ENCODE peak calls at places on chromosomes 2 and 18, in eight cellular contexts. One of them, this sample, is unnamed.

GRCh38 chr2:165462433-165462832 is 7.1 kb upstream of the CSRNP3 start:
- DNase-seq in cardiac fibroblast: no peak
- DNase-seq in thoracic aorta: no peak
- DNase-seq in AG09309: no peak
- DNase-seq in uterus: no peak
- DNase-seq in breast epithelium: no peak
- DNase-seq in DND-41: no peak
- DNase-seq in GM12878: no peak
- DNase-seq in this sample: no peak

GRCh38 chr2:134429886-134430285 is 176.0 kb downstream of the MGAT5 start:
- DNase-seq in thoracic aorta: no peak
- DNase-seq in uterus: no peak
- DNase-seq in DND-41: no peak
- DNase-seq in AG09309: no peak
- DNase-seq in cardiac fibroblast: no peak
- DNase-seq in breast epithelium: no peak
- DNase-seq in GM12878: no peak
- DNase-seq in this sample: no peak

GRCh38 chr2:96685285-96685591 is 42.7 kb downstream of the FER1L5 start:
- DNase-seq in GM12878: no peak
- DNase-seq in thoracic aorta: no peak
- DNase-seq in cardiac fibroblast: peak
- DNase-seq in AG09309: no peak
- DNase-seq in uterus: no peak
- DNase-seq in DND-41: no peak
- DNase-seq in breast epithelium: no peak
- DNase-seq in this sample: no peak

GRCh38 chr18:25467226-25468065 is 115.5 kb upstream of the ZNF521 start:
- DNase-seq in DND-41: no peak
- DNase-seq in thoracic aorta: peak
- DNase-seq in uterus: no peak
- DNase-seq in GM12878: no peak
- DNase-seq in AG09309: no peak
- DNase-seq in cardiac fibroblast: no peak
- DNase-seq in breast epithelium: peak
- DNase-seq in this sample: no peak

GRCh38 chr2:207395535-207396251 is 134.1 kb upstream of the CREB1 start:
- DNase-seq in cardiac fibroblast: no peak
- DNase-seq in DND-41: no peak
- DNase-seq in GM12878: no peak
- DNase-seq in thoracic aorta: no peak
- DNase-seq in AG09309: no peak
- DNase-seq in breast epithelium: no peak
- DNase-seq in uterus: no peak
- DNase-seq in this sample: no peak

GRCh38 chr18:32219431-32219830 is 29.6 kb downstream of the MEP1B start:
- DNase-seq in thoracic aorta: no peak
- DNase-seq in cardiac fibroblast: no peak
- DNase-seq in uterus: no peak
- DNase-seq in DND-41: no peak
- DNase-seq in AG09309: no peak
- DNase-seq in breast epithelium: no peak
- DNase-seq in GM12878: no peak
- DNase-seq in this sample: no peak

GRCh38 chr2:160920791-160921303 is 239.4 kb upstream of the TANK start:
- DNase-seq in uterus: peak
- DNase-seq in GM12878: no peak
- DNase-seq in thoracic aorta: no peak
- DNase-seq in DND-41: no peak
- DNase-seq in breast epithelium: no peak
- DNase-seq in AG09309: peak
- DNase-seq in cardiac fibroblast: peak
- DNase-seq in this sample: peak

GRCh38 chr2:105753380-105753779 is 8.7 kb downstream of the NCK2 start:
- DNase-seq in GM12878: no peak
- DNase-seq in AG09309: no peak
- DNase-seq in cardiac fibroblast: no peak
- DNase-seq in breast epithelium: no peak
- DNase-seq in DND-41: no peak
- DNase-seq in thoracic aorta: no peak
- DNase-seq in uterus: no peak
- DNase-seq in this sample: no peak

GRCh38 chr2:27638023-27638637 is 9.3 kb downstream of the GPN1 start:
- DNase-seq in thoracic aorta: no peak
- DNase-seq in breast epithelium: no peak
- DNase-seq in AG09309: peak
- DNase-seq in DND-41: no peak
- DNase-seq in uterus: no peak
- DNase-seq in GM12878: no peak
- DNase-seq in cardiac fibroblast: no peak
- DNase-seq in this sample: no peak

GRCh38 chr18:42338683-42339082 is 383.6 kb downstream of the PIK3C3 start:
- DNase-seq in cardiac fibroblast: no peak
- DNase-seq in thoracic aorta: no peak
- DNase-seq in AG09309: no peak
- DNase-seq in DND-41: no peak
- DNase-seq in GM12878: no peak
- DNase-seq in uterus: no peak
- DNase-seq in breast epithelium: no peak
- DNase-seq in this sample: no peak

GRCh38 chr18:51339866-51340265 is 142.4 kb upstream of the MEX3C start:
- DNase-seq in thoracic aorta: no peak
- DNase-seq in breast epithelium: no peak
- DNase-seq in AG09309: no peak
- DNase-seq in uterus: no peak
- DNase-seq in DND-41: no peak
- DNase-seq in GM12878: no peak
- DNase-seq in cardiac fibroblast: peak
- DNase-seq in this sample: no peak

GRCh38 chr2:167132066-167132465 is 243.8 kb downstream of the XIRP2 start:
- DNase-seq in GM12878: no peak
- DNase-seq in breast epithelium: no peak
- DNase-seq in cardiac fibroblast: no peak
- DNase-seq in AG09309: no peak
- DNase-seq in DND-41: no peak
- DNase-seq in thoracic aorta: no peak
- DNase-seq in uterus: no peak
- DNase-seq in this sample: no peak

GRCh38 chr18:13551305-13551603 is 175.1 kb downstream of the FAM210A start:
- DNase-seq in uterus: no peak
- DNase-seq in breast epithelium: no peak
- DNase-seq in thoracic aorta: no peak
- DNase-seq in GM12878: no peak
- DNase-seq in AG09309: no peak
- DNase-seq in DND-41: no peak
- DNase-seq in cardiac fibroblast: no peak
- DNase-seq in this sample: no peak

GRCh38 chr2:226213717-226214116 is 585.9 kb downstream of the IRS1 start:
- DNase-seq in AG09309: peak
- DNase-seq in cardiac fibroblast: peak
- DNase-seq in breast epithelium: no peak
- DNase-seq in DND-41: no peak
- DNase-seq in uterus: no peak
- DNase-seq in thoracic aorta: no peak
- DNase-seq in GM12878: no peak
- DNase-seq in this sample: peak
- H3K4me3 ChIP-seq in AG09309: no peak
- H3K4me3 ChIP-seq in cardiac fibroblast: no peak
- H3K4me3 ChIP-seq in breast epithelium: no peak
- H3K4me3 ChIP-seq in DND-41: no peak
- H3K4me3 ChIP-seq in uterus: no peak
- H3K4me3 ChIP-seq in thoracic aorta: no peak
- H3K4me3 ChIP-seq in GM12878: no peak
- H3K4me3 ChIP-seq in this sample: no peak

GRCh38 chr2:28748176-28748575 is 3.5 kb upstream of the PPP1CB start:
- DNase-seq in DND-41: no peak
- DNase-seq in breast epithelium: no peak
- DNase-seq in AG09309: no peak
- DNase-seq in GM12878: no peak
- DNase-seq in thoracic aorta: no peak
- DNase-seq in cardiac fibroblast: no peak
- DNase-seq in uterus: no peak
- DNase-seq in this sample: no peak

GRCh38 chr2:28752608-28752984 is 966 bp downstream of the PPP1CB start:
- DNase-seq in breast epithelium: no peak
- DNase-seq in uterus: no peak
- DNase-seq in DND-41: no peak
- DNase-seq in GM12878: no peak
- DNase-seq in AG09309: no peak
- DNase-seq in cardiac fibroblast: peak
- DNase-seq in thoracic aorta: no peak
- DNase-seq in this sample: no peak

GRCh38 chr2:28751956-28752607 is 452 bp downstream of the PPP1CB start:
- DNase-seq in GM12878: no peak
- DNase-seq in DND-41: peak
- DNase-seq in AG09309: no peak
- DNase-seq in uterus: no peak
- DNase-seq in thoracic aorta: no peak
- DNase-seq in breast epithelium: no peak
- DNase-seq in cardiac fibroblast: peak
- DNase-seq in this sample: no peak

GRCh38 chr2:28751102-28751955 is at the start of gene PPP1CB:
- DNase-seq in uterus: peak
- DNase-seq in AG09309: peak
- DNase-seq in breast epithelium: peak
- DNase-seq in thoracic aorta: peak
- DNase-seq in GM12878: peak
- DNase-seq in cardiac fibroblast: peak
- DNase-seq in DND-41: peak
- DNase-seq in this sample: peak

GRCh38 chr2:28750316-28751101 is 1.1 kb upstream of the PPP1CB start:
- DNase-seq in uterus: peak
- DNase-seq in DND-41: peak
- DNase-seq in cardiac fibroblast: peak
- DNase-seq in breast epithelium: no peak
- DNase-seq in GM12878: no peak
- DNase-seq in AG09309: no peak
- DNase-seq in thoracic aorta: no peak
- DNase-seq in this sample: no peak
- TF ChIP-seq CTCF in uterus: no peak
- TF ChIP-seq CTCF in DND-41: no peak
- TF ChIP-seq CTCF in cardiac fibroblast: no peak
- TF ChIP-seq CTCF in breast epithelium: no peak
- TF ChIP-seq CTCF in GM12878: no peak
- TF ChIP-seq CTCF in AG09309: no peak
- TF ChIP-seq CTCF in thoracic aorta: no peak
- TF ChIP-seq CTCF in this sample: no peak

GRCh38 chr2:176188218-176188968 is at the start of gene HOXD1:
- DNase-seq in breast epithelium: no peak
- DNase-seq in DND-41: no peak
- DNase-seq in thoracic aorta: no peak
- DNase-seq in cardiac fibroblast: no peak
- DNase-seq in AG09309: no peak
- DNase-seq in GM12878: no peak
- DNase-seq in uterus: peak
- DNase-seq in this sample: no peak

GRCh38 chr2:176188969-176189665 is 649 bp downstream of the HOXD1 start:
- DNase-seq in cardiac fibroblast: no peak
- DNase-seq in breast epithelium: no peak
- DNase-seq in GM12878: no peak
- DNase-seq in thoracic aorta: no peak
- DNase-seq in DND-41: no peak
- DNase-seq in uterus: no peak
- DNase-seq in AG09309: no peak
- DNase-seq in this sample: no peak

GRCh38 chr2:176186024-176186423 is 2.4 kb upstream of the HOXD1 start:
- DNase-seq in cardiac fibroblast: no peak
- DNase-seq in breast epithelium: no peak
- DNase-seq in thoracic aorta: no peak
- DNase-seq in AG09309: no peak
- DNase-seq in GM12878: no peak
- DNase-seq in DND-41: no peak
- DNase-seq in uterus: no peak
- DNase-seq in this sample: no peak

GRCh38 chr2:176189666-176190641 is 1.5 kb downstream of the HOXD1 start:
- DNase-seq in DND-41: no peak
- DNase-seq in breast epithelium: no peak
- DNase-seq in AG09309: no peak
- DNase-seq in cardiac fibroblast: no peak
- DNase-seq in thoracic aorta: no peak
- DNase-seq in GM12878: no peak
- DNase-seq in uterus: no peak
- DNase-seq in this sample: no peak

GRCh38 chr2:176187306-176188217 is 906 bp upstream of the HOXD1 start:
- DNase-seq in AG09309: no peak
- DNase-seq in breast epithelium: no peak
- DNase-seq in GM12878: no peak
- DNase-seq in uterus: no peak
- DNase-seq in DND-41: no peak
- DNase-seq in cardiac fibroblast: no peak
- DNase-seq in thoracic aorta: no peak
- DNase-seq in this sample: no peak
- H3K4me3 ChIP-seq in AG09309: peak
- H3K4me3 ChIP-seq in breast epithelium: peak
- H3K4me3 ChIP-seq in GM12878: no peak
- H3K4me3 ChIP-seq in uterus: peak
- H3K4me3 ChIP-seq in DND-41: no peak
- H3K4me3 ChIP-seq in cardiac fibroblast: peak
- H3K4me3 ChIP-seq in thoracic aorta: peak
- H3K4me3 ChIP-seq in this sample: peak

DNA sequence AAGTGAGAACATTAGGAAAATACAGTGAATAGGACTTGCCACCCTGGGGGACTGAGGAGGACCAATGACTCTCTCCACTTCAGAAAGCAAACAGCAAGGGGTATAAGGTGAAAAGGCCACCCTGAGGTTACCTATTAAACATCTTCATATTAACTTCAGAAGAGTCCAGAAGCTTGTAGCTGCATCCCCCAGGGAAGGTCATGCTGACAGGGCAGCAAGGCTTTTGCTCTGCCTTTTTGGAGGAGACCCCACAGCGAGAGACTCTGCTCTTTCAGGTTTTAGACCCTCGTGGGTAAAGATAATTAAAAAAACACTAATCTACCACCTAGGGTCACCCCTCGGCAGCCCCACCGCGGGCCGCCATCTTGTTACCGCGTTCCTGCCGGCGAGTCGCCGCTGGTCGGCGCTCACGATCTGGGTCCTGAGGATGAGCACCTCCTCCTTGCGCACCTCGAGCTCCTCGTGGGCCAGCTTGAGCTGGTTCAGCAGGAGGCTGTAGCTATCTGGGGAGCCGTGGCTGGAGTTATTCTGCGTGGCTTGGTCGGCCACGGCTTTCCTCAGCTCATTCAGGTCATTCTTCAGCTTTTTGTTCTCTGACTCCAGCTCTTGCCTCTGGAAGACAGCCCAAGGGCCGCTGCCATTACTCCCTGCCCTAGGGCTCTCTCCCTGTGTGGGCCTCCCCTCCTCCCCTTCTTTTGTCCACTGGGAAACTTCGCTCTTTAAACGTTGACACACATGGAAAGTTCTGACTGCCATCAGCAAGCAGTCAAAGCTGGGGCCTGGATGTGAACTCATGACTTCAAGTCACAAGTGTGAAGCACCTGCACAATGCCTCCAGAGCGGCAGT is 50.7 kb upstream of the ACAA2 start:
- DNase-seq in uterus: no peak
- DNase-seq in AG09309: no peak
- DNase-seq in DND-41: no peak
- DNase-seq in GM12878: no peak
- DNase-seq in breast epithelium: no peak
- DNase-seq in thoracic aorta: no peak
- DNase-seq in cardiac fibroblast: no peak
- DNase-seq in this sample: no peak
- TF ChIP-seq CTCF in uterus: no peak
- TF ChIP-seq CTCF in AG09309: no peak
- TF ChIP-seq CTCF in DND-41: no peak
- TF ChIP-seq CTCF in GM12878: no peak
- TF ChIP-seq CTCF in breast epithelium: no peak
- TF ChIP-seq CTCF in thoracic aorta: no peak
- TF ChIP-seq CTCF in cardiac fibroblast: no peak
- TF ChIP-seq CTCF in this sample: no peak